ENCODE peak calls at places on chromosomes 1 and 21, in six cellular contexts. One of them, this sample, is unnamed. For H3K9me3, the result is how much of the 10 kb centered on the place peaks cover.

GRCh38 chr21:26007911-26008579 is 162.5 kb downstream of the APP start:
- DNase-seq in mesenchymal stem cell: peak
- DNase-seq in H9: no peak
- DNase-seq in neuronal stem cell: no peak
- DNase-seq in H1: no peak
- DNase-seq in trophoblast cell: no peak
- DNase-seq in this sample: peak

GRCh38 chr1:83418558-83418957 is 580.4 kb downstream of the TTLL7 start:
- DNase-seq in mesenchymal stem cell: no peak
- DNase-seq in H9: no peak
- DNase-seq in neuronal stem cell: no peak
- DNase-seq in H1: no peak
- DNase-seq in trophoblast cell: no peak
- DNase-seq in this sample: no peak

GRCh38 chr1:83102630-83103071 is 896.3 kb downstream of the TTLL7 start:
- DNase-seq in mesenchymal stem cell: peak
- DNase-seq in H9: no peak
- DNase-seq in neuronal stem cell: peak
- DNase-seq in H1: no peak
- DNase-seq in trophoblast cell: peak
- DNase-seq in this sample: peak

GRCh38 chr1:33634806-33635205 is 162.4 kb downstream of the ZSCAN20 start:
- DNase-seq in mesenchymal stem cell: no peak
- DNase-seq in H9: peak
- DNase-seq in neuronal stem cell: peak
- DNase-seq in H1: peak
- DNase-seq in trophoblast cell: no peak
- DNase-seq in this sample: peak

GRCh38 chr1:1202831-1203560 is 3.4 kb downstream of the TNFRSF18 start:
- DNase-seq in mesenchymal stem cell: no peak
- DNase-seq in H9: peak
- DNase-seq in neuronal stem cell: no peak
- DNase-seq in H1: peak
- DNase-seq in trophoblast cell: no peak
- DNase-seq in this sample: no peak

GRCh38 chr21:37574751-37575150 is 208.2 kb downstream of the DYRK1A start:
- DNase-seq in mesenchymal stem cell: no peak
- DNase-seq in H9: no peak
- DNase-seq in neuronal stem cell: no peak
- DNase-seq in H1: no peak
- DNase-seq in trophoblast cell: no peak
- DNase-seq in this sample: no peak

GRCh38 chr1:163069142-163069541 is at the start of gene RGS4:
- DNase-seq in mesenchymal stem cell: peak
- DNase-seq in H9: peak
- DNase-seq in neuronal stem cell: peak
- DNase-seq in H1: peak
- DNase-seq in trophoblast cell: peak
- DNase-seq in this sample: peak

GRCh38 chr1:95742591-95743089 is 508.6 kb downstream of the RWDD3 start:
- DNase-seq in mesenchymal stem cell: no peak
- DNase-seq in H9: peak
- DNase-seq in neuronal stem cell: no peak
- DNase-seq in H1: no peak
- DNase-seq in trophoblast cell: no peak
- DNase-seq in this sample: peak

GRCh38 chr1:42748461-42749410 is 8.7 kb upstream of the CLDN19 start:
- DNase-seq in mesenchymal stem cell: no peak
- DNase-seq in H9: no peak
- DNase-seq in neuronal stem cell: no peak
- DNase-seq in H1: no peak
- DNase-seq in trophoblast cell: no peak
- DNase-seq in this sample: no peak

GRCh38 chr1:111205724-111206070 is 5.3 kb upstream of the DENND2D start:
- DNase-seq in mesenchymal stem cell: peak
- DNase-seq in H9: no peak
- DNase-seq in neuronal stem cell: no peak
- DNase-seq in H1: no peak
- DNase-seq in trophoblast cell: no peak
- DNase-seq in this sample: peak

GRCh38 chr21:33478858-33479678 is 706 bp downstream of the TMEM50B start:
- DNase-seq in mesenchymal stem cell: peak
- DNase-seq in H9: peak
- DNase-seq in neuronal stem cell: peak
- DNase-seq in H1: peak
- DNase-seq in trophoblast cell: peak
- DNase-seq in this sample: peak

GRCh38 chr21:29018540-29018939 is 609 bp downstream of the RWDD2B start:
- DNase-seq in mesenchymal stem cell: no peak
- DNase-seq in H9: no peak
- DNase-seq in neuronal stem cell: no peak
- DNase-seq in H1: no peak
- DNase-seq in trophoblast cell: no peak
- DNase-seq in this sample: no peak

GRCh38 chr1:983736-984475 is 2.0 kb upstream of the PERM1 start:
- DNase-seq in mesenchymal stem cell: peak
- DNase-seq in H9: no peak
- DNase-seq in neuronal stem cell: no peak
- DNase-seq in H1: peak
- DNase-seq in trophoblast cell: no peak
- DNase-seq in this sample: no peak

GRCh38 chr1:35573198-35573775 is at the start of gene TFAP2E:
- DNase-seq in mesenchymal stem cell: peak
- DNase-seq in H9: peak
- DNase-seq in neuronal stem cell: no peak
- DNase-seq in H1: peak
- DNase-seq in trophoblast cell: peak
- DNase-seq in this sample: no peak

GRCh38 chr1:214615111-214615510 is 12.1 kb downstream of the CENPF start:
- DNase-seq in mesenchymal stem cell: no peak
- DNase-seq in H9: no peak
- DNase-seq in neuronal stem cell: no peak
- DNase-seq in H1: no peak
- DNase-seq in trophoblast cell: no peak
- DNase-seq in this sample: peak

GRCh38 chr1:68449901-68450300 is at the start of gene RPE65:
- DNase-seq in mesenchymal stem cell: peak
- DNase-seq in H9: no peak
- DNase-seq in neuronal stem cell: no peak
- DNase-seq in H1: no peak
- DNase-seq in trophoblast cell: no peak
- DNase-seq in this sample: no peak

GRCh38 chr21:41564871-41565281 is 56.9 kb upstream of the TMPRSS2 start:
- DNase-seq in mesenchymal stem cell: peak
- DNase-seq in H9: no peak
- DNase-seq in neuronal stem cell: no peak
- DNase-seq in H1: no peak
- DNase-seq in trophoblast cell: no peak
- DNase-seq in this sample: no peak

GRCh38 chr1:145751491-145752021 is 32.3 kb downstream of the CD160 start:
- DNase-seq in mesenchymal stem cell: peak
- DNase-seq in H9: no peak
- DNase-seq in neuronal stem cell: no peak
- DNase-seq in H1: no peak
- DNase-seq in trophoblast cell: peak
- DNase-seq in this sample: peak

GRCh38 chr21:42864812-42865211 is 14.5 kb downstream of the WDR4 start:
- DNase-seq in mesenchymal stem cell: no peak
- DNase-seq in H9: no peak
- DNase-seq in neuronal stem cell: no peak
- DNase-seq in H1: no peak
- DNase-seq in trophoblast cell: no peak
- DNase-seq in this sample: no peak

GRCh38 chr1:173017792-173018191 is 32.9 kb downstream of the TNFSF18 start:
- DNase-seq in mesenchymal stem cell: no peak
- DNase-seq in H9: no peak
- DNase-seq in neuronal stem cell: no peak
- DNase-seq in H1: no peak
- DNase-seq in trophoblast cell: no peak
- DNase-seq in this sample: no peak

GRCh38 chr1:199959033-199959774 is 68.3 kb upstream of the NR5A2 start:
- DNase-seq in mesenchymal stem cell: peak
- DNase-seq in H9: no peak
- DNase-seq in neuronal stem cell: no peak
- DNase-seq in H1: no peak
- DNase-seq in trophoblast cell: no peak
- DNase-seq in this sample: no peak

GRCh38 chr1:232045571-232045970 is 419.0 kb downstream of the DISC1 start:
- DNase-seq in mesenchymal stem cell: no peak
- DNase-seq in H9: no peak
- DNase-seq in neuronal stem cell: no peak
- DNase-seq in H1: no peak
- DNase-seq in trophoblast cell: no peak
- DNase-seq in this sample: no peak

GRCh38 chr1:201740609-201741231 is 88.2 kb upstream of the IPO9 start:
- DNase-seq in mesenchymal stem cell: no peak
- DNase-seq in H9: no peak
- DNase-seq in neuronal stem cell: no peak
- DNase-seq in H1: no peak
- DNase-seq in trophoblast cell: no peak
- DNase-seq in this sample: no peak

GRCh38 chr1:38677311-38677710 is 182.3 kb downstream of the RRAGC start:
- DNase-seq in mesenchymal stem cell: no peak
- DNase-seq in H9: peak
- DNase-seq in neuronal stem cell: no peak
- DNase-seq in H1: no peak
- DNase-seq in trophoblast cell: no peak
- DNase-seq in this sample: no peak

GRCh38 chr1:47791879-47792608 is 205.1 kb downstream of the TRABD2B start:
- DNase-seq in mesenchymal stem cell: no peak
- DNase-seq in H9: no peak
- DNase-seq in neuronal stem cell: no peak
- DNase-seq in H1: no peak
- DNase-seq in trophoblast cell: no peak
- DNase-seq in this sample: no peak

GRCh38 chr1:9413877-9414213 is 121.2 kb downstream of the SPSB1 start:
- DNase-seq in mesenchymal stem cell: peak
- DNase-seq in H9: no peak
- DNase-seq in neuronal stem cell: no peak
- DNase-seq in H1: no peak
- DNase-seq in trophoblast cell: peak
- DNase-seq in this sample: peak
- H4K8ac ChIP-seq in mesenchymal stem cell: peak
- H4K8ac ChIP-seq in H9: no peak
- H4K8ac ChIP-seq in neuronal stem cell: no peak
- H4K8ac ChIP-seq in H1: peak
- H4K8ac ChIP-seq in trophoblast cell: peak
- H4K8ac ChIP-seq in this sample: peak

GRCh38 chr1:28885982-28886730 is 28.2 kb upstream of the EPB41 start:
- DNase-seq in mesenchymal stem cell: no peak
- DNase-seq in H9: peak
- DNase-seq in neuronal stem cell: no peak
- DNase-seq in H1: no peak
- DNase-seq in trophoblast cell: no peak
- DNase-seq in this sample: no peak

GRCh38 chr1:28887418-28887834 is 26.9 kb upstream of the EPB41 start:
- DNase-seq in mesenchymal stem cell: peak
- DNase-seq in H9: no peak
- DNase-seq in neuronal stem cell: peak
- DNase-seq in H1: peak
- DNase-seq in trophoblast cell: peak
- DNase-seq in this sample: no peak

GRCh38 chr1:28886731-28887417 is 27.5 kb upstream of the EPB41 start:
- DNase-seq in mesenchymal stem cell: peak
- DNase-seq in H9: peak
- DNase-seq in neuronal stem cell: peak
- DNase-seq in H1: peak
- DNase-seq in trophoblast cell: peak
- DNase-seq in this sample: peak

GRCh38 chr1:28883242-28883616 is 31.1 kb upstream of the EPB41 start:
- DNase-seq in mesenchymal stem cell: no peak
- DNase-seq in H9: no peak
- DNase-seq in neuronal stem cell: no peak
- DNase-seq in H1: no peak
- DNase-seq in trophoblast cell: no peak
- DNase-seq in this sample: no peak

GRCh38 chr1:28885472-28885877 is 28.9 kb upstream of the EPB41 start:
- DNase-seq in mesenchymal stem cell: no peak
- DNase-seq in H9: peak
- DNase-seq in neuronal stem cell: no peak
- DNase-seq in H1: no peak
- DNase-seq in trophoblast cell: no peak
- DNase-seq in this sample: no peak
- H2AFZ ChIP-seq in mesenchymal stem cell: no peak
- H2AFZ ChIP-seq in H9: no peak
- H2AFZ ChIP-seq in neuronal stem cell: no peak
- H2AFZ ChIP-seq in H1: peak
- H2AFZ ChIP-seq in trophoblast cell: no peak
- H2AFZ ChIP-seq in this sample: peak

DNA sequence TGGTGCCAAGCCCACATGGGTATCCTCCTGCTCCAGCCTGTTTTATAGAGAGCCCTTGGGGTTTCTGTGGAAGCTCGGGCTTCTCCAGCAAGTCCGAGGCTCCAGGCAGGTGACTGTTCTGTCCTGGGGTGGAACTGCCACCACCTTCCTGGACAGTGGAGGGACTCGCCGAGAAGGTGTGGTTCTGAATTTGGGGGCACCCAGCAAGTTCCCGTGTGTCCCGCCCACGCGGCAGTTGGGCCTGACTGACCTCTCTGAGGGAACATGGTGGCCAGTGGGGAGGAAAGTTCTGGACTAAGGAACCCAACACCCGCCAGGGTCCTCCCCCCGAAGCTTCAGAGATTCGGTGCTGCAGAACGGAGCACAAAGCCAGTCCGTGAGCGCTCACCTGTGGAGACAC is 158.1 kb upstream of the C1orf174 start:
- DNase-seq in mesenchymal stem cell: no peak
- DNase-seq in H9: no peak
- DNase-seq in neuronal stem cell: no peak
- DNase-seq in H1: no peak
- DNase-seq in trophoblast cell: no peak
- DNase-seq in this sample: no peak
- H3K9me3 ChIP-seq in mesenchymal stem cell: under half
- H3K9me3 ChIP-seq in H9: under half
- H3K9me3 ChIP-seq in neuronal stem cell: under half
- H3K9me3 ChIP-seq in H1: under half
- H3K9me3 ChIP-seq in trophoblast cell: under half
- H3K9me3 ChIP-seq in this sample: half or more

DNA sequence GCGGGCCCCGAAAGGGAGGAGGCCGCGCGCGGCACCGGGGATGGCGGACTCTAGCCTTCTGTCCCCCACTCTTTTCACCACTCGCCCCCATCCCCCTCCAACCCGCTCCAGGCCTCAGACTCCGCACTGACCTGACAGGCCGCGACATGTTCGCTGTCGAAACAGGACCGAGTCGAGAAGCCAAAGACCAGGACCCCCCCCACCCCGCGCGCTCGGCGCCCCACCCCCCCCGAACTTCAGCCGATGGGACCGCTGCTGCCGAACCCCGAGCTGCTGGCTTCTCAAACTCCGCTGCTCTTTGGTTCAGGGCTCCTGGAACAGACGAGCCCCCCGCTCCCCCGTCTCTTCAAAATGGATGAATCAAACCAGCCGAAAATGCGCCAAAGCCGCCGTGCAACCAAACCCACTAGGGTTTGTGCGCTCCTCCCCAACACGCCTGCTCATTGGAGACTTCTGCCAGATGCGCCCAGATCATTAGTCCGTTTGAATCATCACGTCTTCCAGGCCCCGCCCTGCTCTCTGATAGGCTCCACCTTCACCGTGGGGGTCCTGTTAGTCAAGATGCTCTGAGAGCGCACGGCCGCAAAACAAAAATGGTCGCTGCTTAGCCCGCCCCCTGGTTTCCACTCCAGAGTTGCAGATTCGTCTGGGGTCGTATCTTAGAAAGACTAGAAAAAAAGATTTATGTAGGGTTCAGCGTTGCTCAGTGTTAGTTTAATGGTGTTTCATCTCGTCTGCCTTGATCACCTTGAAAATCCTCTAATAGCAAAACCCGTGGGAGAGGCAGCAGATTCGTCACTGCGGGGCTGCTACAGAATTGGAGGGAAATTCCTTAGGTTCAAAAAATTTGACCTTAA is at the start of gene NUCKS1:
- DNase-seq in mesenchymal stem cell: peak
- DNase-seq in H9: peak
- DNase-seq in neuronal stem cell: peak
- DNase-seq in H1: peak
- DNase-seq in trophoblast cell: peak
- DNase-seq in this sample: peak
- H4K8ac ChIP-seq in mesenchymal stem cell: peak
- H4K8ac ChIP-seq in H9: no peak
- H4K8ac ChIP-seq in neuronal stem cell: no peak
- H4K8ac ChIP-seq in H1: peak
- H4K8ac ChIP-seq in trophoblast cell: peak
- H4K8ac ChIP-seq in this sample: peak